ENCODE peak calls at places on chromosomes 12 and 14, in four cellular contexts. H, M, N and U are unnamed samples.

GRCh38 chr12:32918890-32919791 is 22.6 kb upstream of the PKP2 start:
- DNase-seq in H (peak; percentile 55), M (no peak), N (peak; percentile 70), U (no peak)

GRCh38 chr12:113244015-113244983 is 23.0 kb downstream of the TPCN1 start:
- DNase-seq in H (no peak), M (no peak), N (no peak), U (no peak)

GRCh38 chr12:47729233-47729632 is 3.9 kb upstream of the ENDOU start:
- DNase-seq in H (no peak), M (no peak), N (peak; percentile 95), U (no peak)

GRCh38 chr12:52772188-52772587 is 5.0 kb downstream of the KRT76 start:
- DNase-seq in H (no peak), M (no peak), N (no peak), U (no peak)

GRCh38 chr12:21659383-21659782 is 1.7 kb upstream of the LDHB start:
- DNase-seq in H (peak; percentile 22), M (no peak), N (peak; percentile 18), U (no peak)

GRCh38 chr12:92503029-92503931 is 199.5 kb upstream of the PLEKHG7 start:
- DNase-seq in H (no peak), M (no peak), N (no peak), U (no peak)

GRCh38 chr12:23585156-23585781 is 364.2 kb downstream of the SOX5 start:
- DNase-seq in H (peak; percentile 14), M (no peak), N (no peak), U (no peak)

GRCh38 chr12:123022846-123023245 is 42.4 kb downstream of the ARL6IP4 start:
- DNase-seq in H (no peak), M (no peak), N (no peak), U (no peak)

GRCh38 chr12:5236022-5236421 is 192.3 kb downstream of the KCNA5 start:
- DNase-seq in H (no peak), M (no peak), N (no peak), U (no peak)

GRCh38 chr14:104249092-104249491 is 110.7 kb downstream of the KIF26A start:
- DNase-seq in H (no peak), M (peak; percentile 10), N (no peak), U (no peak)

GRCh38 chr12:6765634-6766581 is at the start of gene PTMS:
- DNase-seq in H (peak; percentile 98), M (peak; percentile 97), N (peak; percentile 59), U (no peak)

GRCh38 chr12:106417926-106418910 is 60.7 kb downstream of the POLR3B start:
- DNase-seq in H (peak; percentile 56), M (no peak), N (peak; percentile 80), U (no peak)

GRCh38 chr14:102590667-102591099 is 1.8 kb upstream of the RCOR1 start:
- DNase-seq in H (peak; percentile 82), M (peak; percentile 83), N (peak; percentile 84), U (peak; percentile 69)

GRCh38 chr12:46264057-46264456 is 4.8 kb downstream of the SLC38A1 start:
- DNase-seq in H (no peak), M (no peak), N (peak; percentile 94), U (no peak)

GRCh38 chr14:105850853-105851581 is 324.6 kb downstream of the TMEM121 start:
- DNase-seq in H (no peak), M (no peak), N (no peak), U (no peak)

GRCh38 chr12:49777800-49778748 is 36.7 kb downstream of the TMBIM6 start:
- DNase-seq in H (peak; percentile 78), M (peak; percentile 93), N (peak; percentile 89), U (peak; percentile 72)

GRCh38 chr12:64937466-64937865 is 113.0 kb downstream of the TBC1D30 start:
- DNase-seq in H (no peak), M (no peak), N (peak; percentile 8), U (no peak)

GRCh38 chr12:63967781-63968180 is 123.3 kb downstream of the SRGAP1 start:
- DNase-seq in H (no peak), M (no peak), N (no peak), U (no peak)

GRCh38 chr12:13039557-13039956 is 4.6 kb upstream of the FAM234B start:
- DNase-seq in H (no peak), M (no peak), N (no peak), U (no peak)

GRCh38 chr12:92628476-92628875 is 74.3 kb upstream of the PLEKHG7 start:
- DNase-seq in H (no peak), M (no peak), N (no peak), U (no peak)

GRCh38 chr12:79737875-79738718 is 47.3 kb upstream of the PAWR start:
- DNase-seq in H (peak; percentile 62), M (no peak), N (peak; percentile 81), U (no peak)

GRCh38 chr14:42671636-42672035 is 1065.0 kb downstream of the LRFN5 start:
- DNase-seq in H (no peak), M (no peak), N (no peak), U (no peak)

GRCh38 chr14:29274890-29275651 is 508.5 kb downstream of the FOXG1 start:
- DNase-seq in H (no peak), M (no peak), N (no peak), U (no peak)

GRCh38 chr14:73740921-73741326 is 26.7 kb upstream of the PNMA1 start:
- DNase-seq in H (peak; percentile 67), M (peak; percentile 86), N (peak; percentile 89), U (no peak)

GRCh38 chr12:53966385-53967133 is 6.4 kb upstream of the HOXC11 start:
- DNase-seq in H (no peak), M (no peak), N (no peak), U (no peak)

GRCh38 chr14:79580414-79580813 is 630.9 kb downstream of the DIO2 start:
- DNase-seq in H (no peak), M (no peak), N (no peak), U (no peak)

GRCh38 chr14:79578470-79578869 is 632.8 kb downstream of the DIO2 start:
- DNase-seq in H (no peak), M (no peak), N (no peak), U (no peak)

GRCh38 chr14:79581912-79582576 is 629.3 kb downstream of the DIO2 start:
- DNase-seq in H (peak; percentile 28), M (no peak), N (peak; percentile 76), U (no peak)

GRCh38 chr14:79583738-79584405 is 627.4 kb downstream of the DIO2 start:
- DNase-seq in H (no peak), M (no peak), N (peak; percentile 69), U (no peak)

GRCh38 chr14:79580908-79581307 is 630.4 kb downstream of the DIO2 start:
- DNase-seq in H (peak; percentile 25), M (no peak), N (no peak), U (no peak)
- H2BK120ac ChIP-seq in H (no peak overlapping the region), M (no peak overlapping the region), N (no peak overlapping the region), U (no peak overlapping the region)

DNA sequence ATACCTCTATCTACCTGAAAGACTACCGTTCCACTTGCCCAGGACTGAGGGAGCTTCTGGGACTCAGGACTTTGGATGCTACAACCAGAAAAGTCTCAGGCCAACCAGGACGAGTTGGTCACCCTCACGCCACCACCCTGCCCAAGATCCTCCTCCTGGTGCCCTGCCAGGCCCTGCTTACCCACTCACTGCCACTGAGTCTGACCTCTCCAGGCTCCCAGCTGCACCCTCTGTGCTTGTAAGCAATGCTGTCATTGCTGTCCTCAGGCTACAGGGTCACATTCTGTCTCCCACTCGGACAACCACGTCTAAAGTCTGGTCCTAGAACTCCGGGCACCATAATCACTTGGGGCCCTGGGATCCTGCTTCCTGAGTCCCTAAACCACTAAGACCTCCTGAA is 9.2 kb downstream of the TTC7B start:
- DNase-seq in H (no peak), M (no peak), N (no peak), U (no peak)
- H3K79me1 ChIP-seq in H (peaks cover 19% of the 10 kb centered on the region), M (no peaks in the 10 kb centered on the region), N (peaks cover 32% of the 10 kb centered on the region), U (peaks cover 11% of the 10 kb centered on the region)

GRCh38 chr12:121793501-121793835 is at the start of gene RHOF:
- DNase-seq in H (no peak), M (no peak), N (peak; percentile 85), U (no peak)

GRCh38 chr12:121795029-121795977 is 1.8 kb upstream of the RHOF start:
- DNase-seq in H (peak; percentile 86), M (peak; percentile 95), N (peak; percentile 91), U (peak; percentile 97)

GRCh38 chr12:121794532-121795028 is 1.1 kb upstream of the RHOF start:
- DNase-seq in H (no peak), M (no peak), N (no peak), U (no peak)

GRCh38 chr12:121792607-121793500 is 634 bp downstream of the RHOF start:
- DNase-seq in H (peak; percentile 59), M (no peak), N (no peak), U (no peak)

DNA sequence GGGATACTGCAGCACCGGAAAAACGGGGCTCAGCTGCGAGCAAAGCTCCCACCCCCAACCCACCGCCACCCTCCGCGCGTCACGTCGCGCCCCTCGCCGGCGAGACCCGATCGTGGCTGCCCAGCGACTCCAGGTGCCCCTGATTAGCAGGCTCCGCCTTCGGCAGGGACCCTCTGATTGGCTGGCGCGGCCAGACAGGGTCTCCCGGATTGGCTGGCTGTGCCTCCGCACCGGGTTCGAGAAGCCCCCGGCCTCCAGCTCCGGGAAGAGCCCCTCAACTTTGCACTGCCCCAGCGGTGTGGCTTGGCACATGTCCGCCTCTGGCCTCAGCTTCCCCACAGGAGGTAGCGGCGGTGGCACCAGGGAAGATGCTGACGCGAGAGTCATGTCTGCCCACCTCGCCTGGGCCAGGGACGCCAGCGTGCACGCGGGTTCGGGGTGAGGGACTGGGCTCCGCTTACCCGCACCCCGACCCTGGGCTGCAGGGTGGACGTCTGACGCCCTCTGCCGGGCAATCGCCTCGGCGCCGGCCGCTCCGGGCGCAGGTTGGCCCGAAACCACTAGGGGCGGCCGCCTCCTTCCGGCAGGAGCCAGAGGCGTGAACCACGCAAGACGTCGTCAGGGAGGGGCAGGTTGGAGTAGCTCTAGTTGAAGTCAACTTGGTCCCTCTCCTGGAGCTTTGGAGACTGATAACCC is 496 bp upstream of the RHOF start:
- DNase-seq in H (peak; percentile 95), M (peak; percentile 98), N (peak; percentile 96), U (peak; percentile 98)
- H3K79me2 ChIP-seq in H (peaks cover 22% of the 10 kb centered on the region), M (no peaks in the 10 kb centered on the region), N (peaks cover 10% of the 10 kb centered on the region), U (peaks cover 17% of the 10 kb centered on the region)

GRCh38 chr14:91242635-91243034 is 1.9 kb downstream of the GPR68 start:
- DNase-seq in H (no peak), M (no peak), N (no peak), U (no peak)
- H2BK120ac ChIP-seq in H (no peak overlapping the region), M (no peak overlapping the region), N (no peak overlapping the region), U (no peak overlapping the region)

DNA sequence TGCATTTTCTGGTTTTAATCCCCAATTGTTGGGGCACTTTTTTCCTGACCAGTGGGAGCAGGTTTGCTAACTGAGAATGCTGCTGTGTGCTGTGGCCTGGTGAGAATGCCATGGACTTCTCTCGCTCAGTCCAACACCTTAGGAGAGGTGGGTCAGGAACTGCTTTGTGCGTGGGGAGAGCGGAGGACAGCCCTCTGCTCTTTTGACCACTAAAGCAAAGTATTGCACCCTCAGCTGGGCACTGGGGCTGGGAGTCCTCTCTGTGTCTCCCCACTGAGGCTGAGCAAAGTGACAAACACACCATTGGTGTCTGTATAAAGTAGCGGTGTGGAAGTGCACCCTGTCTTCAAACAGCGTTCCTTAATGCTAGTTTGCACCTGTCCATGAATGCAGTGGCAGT is 136.2 kb downstream of the SAMD4A start:
- DNase-seq in H (no peak), M (no peak), N (no peak), U (no peak)
- H3K79me1 ChIP-seq in H (no peaks in the 10 kb centered on the region), M (no peaks in the 10 kb centered on the region), N (no peaks in the 10 kb centered on the region), U (no peaks in the 10 kb centered on the region)